ENCODE peak calls at places on chromosomes 4 and X, in six cellular contexts. X, I, J, B, Q and U are unnamed samples. For H3K27me3, the result is how much of the 10 kb centered on the place peaks cover.

GRCh38 chr4:81214144-81214517 is 891 bp downstream of the PRKG2 start:
- DNase-seq in X (no peak), Q (no peak), J (no peak), B (no peak), I (no peak), U (no peak)

GRCh38 chr4:78250500-78250899 is 193.4 kb downstream of the FRAS1 start:
- DNase-seq in B (no peak), X (no peak), J (no peak), I (no peak), Q (no peak), U (no peak)

GRCh38 chrX:153924149-153924861 is 1.8 kb downstream of the ARHGAP4 start:
- DNase-seq in J (no peak), B (no peak), I (peak), X (no peak), Q (peak), U (peak)

GRCh38 chrX:88355252-88355651 is 391.8 kb upstream of the CPXCR1 start:
- DNase-seq in B (no peak), Q (no peak), X (no peak), I (no peak), J (no peak), U (no peak)

GRCh38 chr4:79083406-79084010 is 144.3 kb upstream of the PAQR3 start:
- DNase-seq in B (no peak), X (no peak), I (no peak), J (no peak), Q (no peak), U (no peak)

GRCh38 chr4:181670506-181670905 is 572.7 kb upstream of the TENM3 start:
- DNase-seq in J (no peak), X (no peak), Q (no peak), I (no peak), B (no peak), U (no peak)

GRCh38 chr4:36651253-36651652 is 369.8 kb downstream of the DTHD1 start:
- DNase-seq in J (no peak), Q (no peak), I (no peak), B (no peak), X (peak), U (no peak)

GRCh38 chrX:39862958-39863357 is 234.8 kb downstream of the BCOR start:
- DNase-seq in I (no peak), J (no peak), X (no peak), B (no peak), Q (no peak), U (no peak)

GRCh38 chr4:182212211-182212761 is 30.9 kb upstream of the TENM3 start:
- DNase-seq in Q (no peak), I (no peak), B (no peak), J (no peak), X (no peak), U (no peak)

GRCh38 chr4:121326580-121326979 is 54.2 kb downstream of the QRFPR start:
- DNase-seq in Q (no peak), B (no peak), I (no peak), J (no peak), X (no peak), U (no peak)

GRCh38 chr4:44448548-44449443 is at the start of gene KCTD8:
- DNase-seq in J (peak), Q (peak), B (peak), I (peak), X (no peak), U (peak)

GRCh38 chr4:183867247-183867646 is 37.9 kb upstream of the STOX2 start:
- DNase-seq in B (no peak), X (no peak), Q (no peak), I (no peak), J (no peak), U (no peak)

GRCh38 chr4:102616661-102617060 is 115.5 kb downstream of the NFKB1 start:
- DNase-seq in B (no peak), X (no peak), J (no peak), I (no peak), Q (no peak), U (no peak)

GRCh38 chr4:172887959-172888358 is 280.7 kb upstream of the GALNT7 start:
- DNase-seq in I (no peak), B (no peak), X (no peak), J (no peak), Q (no peak), U (no peak)

GRCh38 chrX:109854096-109854495 is 121.0 kb upstream of the ACSL4 start:
- DNase-seq in X (no peak), Q (no peak), B (no peak), I (no peak), J (no peak), U (no peak)

GRCh38 chr4:53688186-53688790 is 97.0 kb upstream of the LNX1 start:
- DNase-seq in Q (no peak), B (no peak), I (no peak), J (peak), X (no peak), U (no peak)

GRCh38 chr4:38109896-38110295 is 149.7 kb downstream of the PTTG2 start:
- DNase-seq in X (no peak), I (no peak), J (no peak), B (no peak), Q (no peak), U (peak)

GRCh38 chr4:174152717-174153466 is 130.6 kb downstream of the FBXO8 start:
- DNase-seq in Q (no peak), I (no peak), J (no peak), B (no peak), X (no peak), U (no peak)

GRCh38 chr4:165813606-165814005 is 59.4 kb upstream of the TLL1 start:
- DNase-seq in B (no peak), Q (no peak), X (no peak), I (no peak), J (no peak), U (no peak)

GRCh38 chrX:40434947-40435346 is 145.8 kb upstream of the ATP6AP2 start:
- DNase-seq in J (no peak), X (no peak), I (no peak), Q (no peak), B (no peak), U (no peak)

GRCh38 chrX:139930923-139931645 is 1.8 kb downstream of the ATP11C start:
- DNase-seq in J (no peak), B (no peak), I (peak), X (no peak), Q (peak), U (no peak)

GRCh38 chr4:76194325-76194724 is 19.3 kb downstream of the SCARB2 start:
- DNase-seq in X (no peak), Q (no peak), I (no peak), J (peak), B (no peak), U (no peak)

GRCh38 chr4:78644744-78645330 is 93.3 kb downstream of the ANXA3 start:
- DNase-seq in I (peak), X (peak), Q (peak), J (no peak), B (no peak), U (peak)

GRCh38 chrX:135185795-135186443 is 14.7 kb upstream of the CT55 start:
- DNase-seq in I (no peak), J (no peak), B (no peak), X (peak), Q (no peak), U (no peak)
- H3K27me3 ChIP-seq in I (under half), J (under half), B (under half), X (under half), Q (under half), U (under half)

DNA sequence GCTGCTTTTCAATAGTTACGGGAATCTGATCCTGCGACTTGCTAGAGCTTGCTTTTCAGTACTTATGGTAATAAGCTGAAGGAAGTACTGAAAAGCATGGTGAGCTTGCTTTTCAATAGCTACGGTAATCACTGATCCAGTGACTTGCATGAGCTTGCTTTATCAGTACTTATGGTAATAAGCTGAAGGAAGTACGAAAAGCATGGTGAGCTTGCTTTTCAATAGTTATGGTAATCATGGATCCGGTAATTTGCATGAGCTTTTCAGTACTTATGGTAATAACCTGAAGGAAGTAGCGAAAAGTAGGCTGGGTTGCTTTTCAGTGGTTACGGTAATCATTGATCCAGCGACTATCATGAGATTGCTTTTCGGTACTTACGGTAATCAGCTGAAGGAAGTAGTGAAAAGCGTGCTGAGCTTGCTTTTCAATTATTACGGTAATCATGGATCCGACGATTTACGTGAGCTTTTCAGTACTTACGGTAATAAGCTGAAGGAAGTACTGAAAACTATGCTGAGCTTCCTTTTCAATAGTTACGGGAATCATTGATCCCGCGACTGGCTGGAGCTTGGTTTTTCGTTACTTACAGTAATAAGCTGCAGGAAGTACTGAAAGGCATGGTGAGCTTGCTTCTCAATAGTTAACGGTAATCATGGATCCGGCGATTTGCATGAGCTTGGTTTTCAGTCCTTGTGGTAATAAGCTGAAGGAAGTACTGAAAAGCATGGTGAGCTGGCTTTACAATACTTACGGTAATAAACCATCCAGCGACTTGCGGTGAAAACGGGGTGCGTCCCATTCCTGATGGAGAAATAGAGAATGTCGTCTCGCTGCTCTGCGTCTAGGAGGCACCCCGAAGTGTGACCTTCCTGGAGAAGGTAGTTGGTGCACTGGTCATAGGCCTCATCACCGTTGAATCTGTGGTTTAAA is 6.5 kb downstream of the CRLF2 start:
- DNase-seq in I (peak), B (no peak), Q (peak), J (peak), X (peak), U (no peak)
- TF ChIP-seq POLR2AphosphoS5 in I (no peak), B (no peak), Q (no peak), J (no peak), X (no peak), U (peak)

DNA sequence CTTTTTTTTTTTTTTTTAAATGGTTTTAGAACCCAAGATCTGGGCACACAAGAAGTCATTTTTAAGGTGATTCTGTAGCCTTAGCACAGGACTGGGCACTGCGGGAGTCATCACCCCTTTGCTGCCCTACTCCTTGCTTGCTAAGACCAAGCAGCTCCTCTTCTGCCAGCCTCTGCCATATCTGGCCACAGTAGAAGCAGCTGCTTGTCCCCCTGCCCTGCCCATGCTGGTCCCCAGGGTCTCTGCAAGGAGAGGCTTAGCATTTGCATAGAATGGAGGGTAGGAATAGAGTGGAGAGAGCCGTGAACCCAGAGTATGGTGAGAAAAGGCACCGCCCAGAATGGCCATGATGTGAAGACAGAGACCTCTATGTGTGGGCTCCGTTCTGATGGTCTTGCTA is 109.3 kb downstream of the ADRA2C start:
- DNase-seq in B (no peak), J (no peak), I (no peak), X (no peak), Q (no peak), U (no peak)
- H3K27me3 ChIP-seq in B (half or more), J (under half), I (half or more), X (under half), Q (under half), U (half or more)

GRCh38 chr4:94551616-94552564 is 100.1 kb downstream of the PDLIM5 start:
- DNase-seq in X (no peak), Q (no peak), J (no peak), B (no peak), I (no peak), U (no peak)

GRCh38 chr4:94546949-94547348 is 95.2 kb downstream of the PDLIM5 start:
- DNase-seq in Q (no peak), J (no peak), B (no peak), I (no peak), X (no peak), U (no peak)

GRCh38 chr4:94548571-94548970 is 96.8 kb downstream of the PDLIM5 start:
- DNase-seq in I (no peak), X (peak), Q (no peak), J (no peak), B (no peak), U (no peak)

GRCh38 chr4:94550851-94551250 is 99.1 kb downstream of the PDLIM5 start:
- DNase-seq in X (no peak), Q (no peak), B (no peak), J (no peak), I (no peak), U (no peak)

GRCh38 chr4:94550352-94550751 is 98.6 kb downstream of the PDLIM5 start:
- DNase-seq in Q (no peak), J (no peak), X (no peak), B (no peak), I (no peak), U (no peak)
- TF ChIP-seq POLR2AphosphoS5 in Q (no peak), J (no peak), X (no peak), B (no peak), I (no peak), U (no peak)

DNA sequence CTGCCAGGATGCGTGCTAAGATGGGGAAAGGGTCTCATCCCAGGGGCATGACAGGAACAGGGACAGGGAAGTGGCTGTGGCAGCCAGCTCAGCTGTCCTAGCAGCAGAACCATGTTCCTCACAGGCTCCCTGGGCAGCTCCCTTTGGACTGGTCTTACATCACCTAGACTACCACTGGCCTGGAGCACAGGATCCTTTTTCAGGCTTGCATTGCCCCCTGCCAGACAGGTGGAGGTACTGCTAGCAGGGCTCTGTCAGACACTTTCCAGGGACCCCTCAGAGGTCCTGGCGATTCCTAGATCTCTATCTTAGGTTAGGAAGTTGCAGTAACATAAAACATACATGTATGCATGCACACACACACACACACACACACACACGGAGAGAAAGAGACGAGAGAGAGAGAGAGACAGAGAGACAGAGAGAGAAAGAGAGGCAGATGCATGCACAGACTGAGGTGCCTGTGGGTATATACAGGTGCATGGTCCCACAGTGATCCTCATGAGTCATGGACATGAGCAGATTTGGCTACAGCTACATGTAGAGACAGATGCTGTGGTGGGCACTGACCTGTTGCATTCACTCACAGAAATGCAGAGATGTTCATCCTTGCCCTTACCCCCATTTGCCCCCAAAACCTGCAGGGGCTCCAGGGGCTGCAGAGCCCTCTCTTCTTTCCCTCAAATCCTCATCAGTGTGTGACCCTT is 63.6 kb downstream of the STARD8 start:
- DNase-seq in Q (peak), B (no peak), I (no peak), X (peak), J (no peak), U (peak)
- H3K27me3 ChIP-seq in Q (under half), B (under half), I (under half), X (under half), J (under half), U (under half)